ENCODE peak calls at places on chromosome 17, in eight cellular contexts. D, G, F, H, K, I, J and Q are unnamed samples. For H3K4me1, the result is how much of the 10 kb centered on the place peaks cover.

GRCh38 chr17:67276075-67276474 is 31.1 kb upstream of the HELZ start:
- DNase-seq in D (no peak), G (no peak), F (peak), H (no peak), K (no peak), I (no peak), J (no peak), Q (peak)

GRCh38 chr17:45877467-45877866 is 16.9 kb upstream of the MAPT start:
- DNase-seq in D (no peak), G (no peak), F (no peak), H (no peak), K (no peak), I (no peak), J (no peak), Q (no peak)

GRCh38 chr17:27466748-27467375 is 10.6 kb downstream of the KSR1 start:
- DNase-seq in D (peak), G (no peak), F (no peak), H (no peak), K (peak), I (no peak), J (no peak), Q (no peak)

GRCh38 chr17:27269201-27269600 is 24.7 kb upstream of the WSB1 start:
- DNase-seq in D (no peak), G (no peak), F (no peak), H (no peak), K (no peak), I (no peak), J (no peak), Q (no peak)

GRCh38 chr17:39173539-39174274 is 7.7 kb upstream of the ARL5C start:
- DNase-seq in D (peak), G (no peak), F (no peak), H (no peak), K (no peak), I (no peak), J (no peak), Q (no peak)

GRCh38 chr17:64099543-64099942 is 30.4 kb downstream of the ERN1 start:
- DNase-seq in D (no peak), G (no peak), F (no peak), H (no peak), K (no peak), I (no peak), J (no peak), Q (peak)

GRCh38 chr17:73589096-73589980 is 54.9 kb downstream of the SDK2 start:
- DNase-seq in D (no peak), G (no peak), F (peak), H (no peak), K (no peak), I (no peak), J (no peak), Q (peak)

GRCh38 chr17:16273499-16273898 is 56.5 kb downstream of the PIGL start:
- DNase-seq in D (no peak), G (peak), F (no peak), H (no peak), K (no peak), I (no peak), J (no peak), Q (no peak)

GRCh38 chr17:59487161-59487873 is 78.1 kb upstream of the DHX40 start:
- DNase-seq in D (no peak), G (no peak), F (no peak), H (no peak), K (no peak), I (no peak), J (no peak), Q (no peak)

GRCh38 chr17:19287651-19288050 is 50.5 kb downstream of the EPN2 start:
- DNase-seq in D (peak), G (no peak), F (no peak), H (no peak), K (no peak), I (no peak), J (no peak), Q (no peak)

GRCh38 chr17:76554131-76554530 is 14.3 kb downstream of the PRCD start:
- DNase-seq in D (no peak), G (no peak), F (no peak), H (peak), K (no peak), I (no peak), J (no peak), Q (no peak)

GRCh38 chr17:7038025-7038862 is 2.4 kb downstream of the SLC16A13 start:
- DNase-seq in D (peak), G (no peak), F (no peak), H (no peak), K (no peak), I (no peak), J (no peak), Q (no peak)

GRCh38 chr17:34171245-34171818 is 83.8 kb upstream of the CCL2 start:
- DNase-seq in D (no peak), G (peak), F (peak), H (peak), K (peak), I (peak), J (no peak), Q (peak)

GRCh38 chr17:72267601-72268000 is 146.8 kb downstream of the SOX9 start:
- DNase-seq in D (no peak), G (no peak), F (no peak), H (no peak), K (no peak), I (no peak), J (no peak), Q (no peak)

GRCh38 chr17:61735807-61736206 is 127.5 kb downstream of the BRIP1 start:
- DNase-seq in D (no peak), G (no peak), F (no peak), H (no peak), K (no peak), I (no peak), J (no peak), Q (no peak)

GRCh38 chr17:77208217-77208808 is 67.5 kb downstream of the SEC14L1 start:
- DNase-seq in D (peak), G (peak), F (peak), H (no peak), K (no peak), I (no peak), J (no peak), Q (peak)

GRCh38 chr17:17358060-17358751 is 55.0 kb downstream of the NT5M start:
- DNase-seq in D (peak), G (no peak), F (no peak), H (no peak), K (no peak), I (no peak), J (no peak), Q (peak)

GRCh38 chr17:68198931-68199836 is 48.7 kb upstream of the AMZ2 start:
- DNase-seq in D (peak), G (no peak), F (peak), H (no peak), K (no peak), I (no peak), J (no peak), Q (peak)

GRCh38 chr17:63546308-63547082 is 3.8 kb upstream of the DCAF7 start:
- DNase-seq in D (peak), G (no peak), F (no peak), H (no peak), K (no peak), I (no peak), J (no peak), Q (peak)

GRCh38 chr17:33521784-33522183 is 228.7 kb upstream of the ASIC2 start:
- DNase-seq in D (no peak), G (no peak), F (peak), H (no peak), K (no peak), I (no peak), J (no peak), Q (peak)

GRCh38 chr17:36921131-36921851 is 16.0 kb upstream of the LHX1 start:
- DNase-seq in D (peak), G (peak), F (peak), H (no peak), K (no peak), I (no peak), J (peak), Q (peak)

GRCh38 chr17:77570565-77570898 is 388.0 kb upstream of the TNRC6C start:
- DNase-seq in D (no peak), G (no peak), F (no peak), H (no peak), K (no peak), I (no peak), J (no peak), Q (peak)

GRCh38 chr17:78806451-78806850 is 24.4 kb upstream of the CYTH1 start:
- DNase-seq in D (no peak), G (no peak), F (peak), H (no peak), K (no peak), I (peak), J (no peak), Q (no peak)

GRCh38 chr17:82219083-82219482 is 6.4 kb upstream of the CCDC57 start:
- DNase-seq in D (peak), G (no peak), F (no peak), H (no peak), K (no peak), I (no peak), J (no peak), Q (peak)
- H3K4me1 ChIP-seq in D (under half), G (under half), F (under half), H (half or more), K (under half), I (under half), J (under half), Q (under half)

DNA sequence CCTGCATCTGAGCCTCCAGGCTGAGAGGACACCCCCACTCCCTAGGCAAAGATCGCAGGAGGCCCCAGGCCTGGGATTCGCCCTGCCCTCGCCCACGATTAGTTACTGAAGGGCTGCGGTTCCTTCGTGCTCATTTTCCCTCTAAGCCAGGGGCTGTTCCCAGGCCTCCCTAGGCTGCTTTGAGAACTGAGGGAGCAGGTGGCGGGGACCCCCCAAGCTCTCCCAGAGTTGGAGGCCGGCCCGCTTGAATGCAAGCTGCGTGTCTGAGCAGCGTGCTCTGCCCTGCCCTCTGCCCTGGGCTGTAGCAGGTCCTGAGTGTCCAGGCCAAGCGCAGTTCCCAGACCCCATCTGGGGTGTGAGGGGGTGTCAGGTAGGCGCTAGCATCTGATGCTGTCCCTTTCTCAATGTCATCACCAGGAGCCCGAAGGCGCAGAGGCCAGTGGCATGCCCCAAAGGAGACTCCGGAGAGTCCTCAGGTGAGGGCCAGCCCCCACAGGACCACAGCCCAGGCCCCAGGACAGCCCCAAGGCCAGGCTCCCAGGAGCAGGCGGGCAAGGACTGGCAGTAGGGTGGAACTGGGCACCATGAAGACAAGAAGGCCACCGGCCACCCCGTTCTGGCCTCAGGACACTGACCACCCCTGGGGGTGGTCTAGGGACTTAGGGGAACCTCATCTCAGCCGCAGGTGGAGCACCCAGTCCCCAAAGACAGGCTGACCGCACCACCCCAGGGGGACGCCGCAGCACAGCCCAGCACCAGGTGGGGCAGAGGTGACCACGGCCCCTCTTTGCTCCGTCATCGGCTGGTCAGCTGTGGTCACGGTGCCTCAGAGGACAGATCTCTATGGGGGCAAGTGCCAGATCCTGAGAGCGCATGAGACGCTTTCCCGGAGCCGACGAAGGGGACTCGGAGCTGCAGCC is 14.6 kb downstream of the ENDOV start:
- DNase-seq in D (peak), G (no peak), F (no peak), H (no peak), K (no peak), I (no peak), J (peak), Q (no peak)
- H3K27ac ChIP-seq in D (no peak), G (no peak), F (no peak), H (no peak), K (no peak), I (no peak), J (no peak), Q (no peak)

DNA sequence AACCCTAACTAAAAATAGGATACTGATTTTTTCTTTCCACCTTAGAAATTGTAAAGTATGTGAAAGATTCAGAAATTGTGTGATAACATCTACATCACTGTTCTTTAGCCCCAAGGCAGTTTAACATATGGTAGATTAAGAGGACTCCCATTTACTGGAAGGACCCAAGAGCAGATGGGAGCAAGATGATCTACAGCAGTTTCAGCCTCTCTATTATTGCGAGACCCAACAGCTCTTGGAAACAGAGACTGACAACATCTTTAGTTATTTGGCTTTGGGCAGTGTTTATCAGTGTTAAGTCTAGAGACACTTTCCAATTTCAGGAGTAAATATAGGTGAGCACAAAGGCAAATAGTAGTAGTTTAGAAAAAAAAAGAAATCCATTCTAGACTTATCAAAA is 124.9 kb upstream of the CORO6 start:
- DNase-seq in D (no peak), G (no peak), F (no peak), H (no peak), K (no peak), I (no peak), J (no peak), Q (no peak)
- H3K4me3 ChIP-seq in D (no peak), G (no peak), F (no peak), H (no peak), K (no peak), I (no peak), J (no peak), Q (no peak)

GRCh38 chr17:1372618-1373017 is 27.4 kb downstream of the YWHAE start:
- DNase-seq in D (no peak), G (no peak), F (no peak), H (no peak), K (no peak), I (no peak), J (no peak), Q (no peak)
- H3K4me1 ChIP-seq in D (under half), G (under half), F (under half), H (half or more), K (under half), I (under half), J (under half), Q (under half)

GRCh38 chr17:75152971-75153853 is 1.1 kb downstream of the JPT1 start:
- DNase-seq in D (peak), G (peak), F (peak), H (no peak), K (no peak), I (no peak), J (peak), Q (peak)

GRCh38 chr17:75154195-75155106 is at the start of gene JPT1:
- DNase-seq in D (peak), G (peak), F (peak), H (peak), K (peak), I (peak), J (peak), Q (peak)

GRCh38 chr17:75153854-75154194 is 488 bp downstream of the JPT1 start:
- DNase-seq in D (peak), G (no peak), F (no peak), H (no peak), K (no peak), I (no peak), J (peak), Q (peak)

GRCh38 chr17:75152523-75152922 is 1.8 kb downstream of the JPT1 start:
- DNase-seq in D (no peak), G (peak), F (no peak), H (no peak), K (no peak), I (no peak), J (no peak), Q (no peak)

DNA sequence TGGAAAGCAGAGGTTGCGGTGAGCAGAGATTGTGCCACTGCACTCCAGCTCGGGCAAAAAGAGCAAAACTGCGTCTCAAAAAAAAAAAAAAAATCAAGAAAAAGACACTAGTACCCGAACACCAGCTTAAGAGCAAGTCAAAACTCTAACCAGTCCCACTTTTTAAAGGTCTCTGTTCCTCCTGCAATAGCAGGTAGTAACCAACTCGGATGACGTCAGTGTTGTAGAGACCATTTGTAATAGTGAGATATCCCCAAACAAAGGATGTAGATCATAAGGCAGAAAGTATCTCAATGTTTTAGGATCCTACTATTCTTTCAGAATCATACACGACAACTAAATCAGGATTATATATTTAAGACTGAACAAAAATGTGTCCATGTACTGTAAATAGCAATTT is 2.4 kb downstream of the JPT1 start:
- DNase-seq in D (no peak), G (peak), F (peak), H (no peak), K (no peak), I (no peak), J (no peak), Q (no peak)
- H3K27ac ChIP-seq in D (no peak), G (no peak), F (no peak), H (no peak), K (no peak), I (no peak), J (peak), Q (no peak)